ENCODE peak calls at places on chromosomes 4 and X, in six cellular contexts. One of them, this sample, is unnamed.

GRCh38 chr4:143700420-143701352 is at the start of gene FREM3:
- DNase-seq in C1 segment of cervical spinal cord: no peak
- DNase-seq in NCI-H2081: no peak
- DNase-seq in naive thymus-derived CD8-positive, alpha-beta T cell: no peak
- DNase-seq in SK-N-SH: peak
- DNase-seq in KG1: no peak
- DNase-seq in this sample: no peak

GRCh38 chr4:26806331-26806730 is 54.3 kb upstream of the STIM2 start:
- DNase-seq in naive thymus-derived CD8-positive, alpha-beta T cell: no peak
- DNase-seq in SK-N-SH: no peak
- DNase-seq in NCI-H2081: no peak
- DNase-seq in C1 segment of cervical spinal cord: no peak
- DNase-seq in KG1: no peak
- DNase-seq in this sample: no peak

GRCh38 chr4:185624248-185624568 is 88.9 kb upstream of the PDLIM3 start:
- DNase-seq in naive thymus-derived CD8-positive, alpha-beta T cell: no peak
- DNase-seq in C1 segment of cervical spinal cord: no peak
- DNase-seq in KG1: no peak
- DNase-seq in SK-N-SH: no peak
- DNase-seq in NCI-H2081: no peak
- DNase-seq in this sample: no peak

GRCh38 chr4:101020956-101021355 is 326.4 kb downstream of the PPP3CA start:
- DNase-seq in SK-N-SH: no peak
- DNase-seq in NCI-H2081: no peak
- DNase-seq in KG1: peak
- DNase-seq in naive thymus-derived CD8-positive, alpha-beta T cell: peak
- DNase-seq in C1 segment of cervical spinal cord: no peak
- DNase-seq in this sample: no peak

GRCh38 chrX:120536056-120536455 is 24.7 kb downstream of the CUL4B start:
- DNase-seq in NCI-H2081: no peak
- DNase-seq in naive thymus-derived CD8-positive, alpha-beta T cell: no peak
- DNase-seq in C1 segment of cervical spinal cord: no peak
- DNase-seq in SK-N-SH: no peak
- DNase-seq in KG1: peak
- DNase-seq in this sample: no peak

GRCh38 chr4:33357121-33357520 is 2637.0 kb downstream of the PCDH7 start:
- DNase-seq in C1 segment of cervical spinal cord: no peak
- DNase-seq in naive thymus-derived CD8-positive, alpha-beta T cell: no peak
- DNase-seq in NCI-H2081: peak
- DNase-seq in KG1: no peak
- DNase-seq in SK-N-SH: no peak
- DNase-seq in this sample: no peak

GRCh38 chr4:89134775-89135319 is 23.5 kb downstream of the TIGD2 start:
- DNase-seq in KG1: no peak
- DNase-seq in NCI-H2081: no peak
- DNase-seq in naive thymus-derived CD8-positive, alpha-beta T cell: no peak
- DNase-seq in SK-N-SH: no peak
- DNase-seq in C1 segment of cervical spinal cord: no peak
- DNase-seq in this sample: no peak

GRCh38 chr4:82721819-82722423 is 76.7 kb downstream of the SCD5 start:
- DNase-seq in NCI-H2081: peak
- DNase-seq in C1 segment of cervical spinal cord: peak
- DNase-seq in KG1: no peak
- DNase-seq in naive thymus-derived CD8-positive, alpha-beta T cell: peak
- DNase-seq in SK-N-SH: peak
- DNase-seq in this sample: no peak

GRCh38 chrX:39678914-39679313 is 418.8 kb downstream of the BCOR start:
- DNase-seq in SK-N-SH: peak
- DNase-seq in C1 segment of cervical spinal cord: no peak
- DNase-seq in NCI-H2081: no peak
- DNase-seq in naive thymus-derived CD8-positive, alpha-beta T cell: no peak
- DNase-seq in KG1: no peak
- DNase-seq in this sample: no peak

GRCh38 chrX:45697591-45697990 is 496.9 kb upstream of the DIPK2B start:
- DNase-seq in NCI-H2081: no peak
- DNase-seq in naive thymus-derived CD8-positive, alpha-beta T cell: no peak
- DNase-seq in KG1: no peak
- DNase-seq in SK-N-SH: no peak
- DNase-seq in C1 segment of cervical spinal cord: no peak
- DNase-seq in this sample: no peak

GRCh38 chr4:184688447-184688846 is 38.9 kb downstream of the PRIMPOL start:
- DNase-seq in SK-N-SH: no peak
- DNase-seq in KG1: no peak
- DNase-seq in naive thymus-derived CD8-positive, alpha-beta T cell: no peak
- DNase-seq in NCI-H2081: no peak
- DNase-seq in C1 segment of cervical spinal cord: no peak
- DNase-seq in this sample: no peak

GRCh38 chr4:135838889-135839288 is 1637.3 kb upstream of the PABPC4L start:
- DNase-seq in NCI-H2081: no peak
- DNase-seq in C1 segment of cervical spinal cord: no peak
- DNase-seq in SK-N-SH: no peak
- DNase-seq in KG1: no peak
- DNase-seq in naive thymus-derived CD8-positive, alpha-beta T cell: no peak
- DNase-seq in this sample: no peak

GRCh38 chr4:8278009-8278395 is 8.4 kb downstream of the HTRA3 start:
- DNase-seq in SK-N-SH: no peak
- DNase-seq in C1 segment of cervical spinal cord: no peak
- DNase-seq in naive thymus-derived CD8-positive, alpha-beta T cell: no peak
- DNase-seq in KG1: no peak
- DNase-seq in NCI-H2081: no peak
- DNase-seq in this sample: no peak

GRCh38 chr4:142265946-142266345 is 580.2 kb downstream of the INPP4B start:
- DNase-seq in naive thymus-derived CD8-positive, alpha-beta T cell: no peak
- DNase-seq in SK-N-SH: no peak
- DNase-seq in NCI-H2081: no peak
- DNase-seq in C1 segment of cervical spinal cord: no peak
- DNase-seq in KG1: no peak
- DNase-seq in this sample: no peak

GRCh38 chrX:136806891-136807410 is 26.2 kb upstream of the ARHGEF6 start:
- DNase-seq in naive thymus-derived CD8-positive, alpha-beta T cell: no peak
- DNase-seq in C1 segment of cervical spinal cord: no peak
- DNase-seq in NCI-H2081: no peak
- DNase-seq in KG1: no peak
- DNase-seq in SK-N-SH: no peak
- DNase-seq in this sample: no peak

GRCh38 chrX:38232287-38232686 is 11.6 kb upstream of the SRPX start:
- DNase-seq in naive thymus-derived CD8-positive, alpha-beta T cell: no peak
- DNase-seq in SK-N-SH: no peak
- DNase-seq in C1 segment of cervical spinal cord: no peak
- DNase-seq in NCI-H2081: no peak
- DNase-seq in KG1: no peak
- DNase-seq in this sample: no peak

GRCh38 chr4:168857546-168858314 is 152.3 kb downstream of the CBR4 start:
- DNase-seq in C1 segment of cervical spinal cord: no peak
- DNase-seq in KG1: no peak
- DNase-seq in SK-N-SH: no peak
- DNase-seq in naive thymus-derived CD8-positive, alpha-beta T cell: no peak
- DNase-seq in NCI-H2081: no peak
- DNase-seq in this sample: no peak

GRCh38 chrX:13652256-13653021 is 502 bp upstream of the TCEANC start:
- DNase-seq in SK-N-SH: peak
- DNase-seq in C1 segment of cervical spinal cord: no peak
- DNase-seq in naive thymus-derived CD8-positive, alpha-beta T cell: no peak
- DNase-seq in NCI-H2081: no peak
- DNase-seq in KG1: peak
- DNase-seq in this sample: no peak

GRCh38 chr4:155608231-155608885 is 58.3 kb upstream of the GUCY1A1 start:
- DNase-seq in SK-N-SH: no peak
- DNase-seq in naive thymus-derived CD8-positive, alpha-beta T cell: no peak
- DNase-seq in C1 segment of cervical spinal cord: no peak
- DNase-seq in NCI-H2081: no peak
- DNase-seq in KG1: no peak
- DNase-seq in this sample: no peak

This sample was measured in T-cell.